ENCODE peak calls at places on chromosomes 6 and 20, in four cellular contexts. One of them, this sample, is unnamed.

GRCh38 chr6:100808638-100809275 is 72.4 kb downstream of the ASCC3 start:
- DNase-seq in activated CD8-positive, alpha-beta memory T cell treated with anti-CD3 and anti-CD28 coated beads for 48 hours: no peak
- DNase-seq in LoVo: no peak
- DNase-seq in stimulated activated CD4-positive, alpha-beta T cell treated with anti-CD3 and anti-CD28 coated beads, Interleukin-15, amount 100 ng/mL, for 24 hours: no peak
- DNase-seq in this sample: no peak

GRCh38 chr20:47349365-47350180 is 6.9 kb downstream of the ZMYND8 start:
- DNase-seq in activated CD8-positive, alpha-beta memory T cell treated with anti-CD3 and anti-CD28 coated beads for 48 hours: no peak
- DNase-seq in LoVo: no peak
- DNase-seq in stimulated activated CD4-positive, alpha-beta T cell treated with anti-CD3 and anti-CD28 coated beads, Interleukin-15, amount 100 ng/mL, for 24 hours: no peak
- DNase-seq in this sample: no peak

GRCh38 chr6:34531580-34532201 is 24.4 kb downstream of the SPDEF start:
- DNase-seq in activated CD8-positive, alpha-beta memory T cell treated with anti-CD3 and anti-CD28 coated beads for 48 hours: no peak
- DNase-seq in LoVo: no peak
- DNase-seq in stimulated activated CD4-positive, alpha-beta T cell treated with anti-CD3 and anti-CD28 coated beads, Interleukin-15, amount 100 ng/mL, for 24 hours: peak; percentile 24
- DNase-seq in this sample: no peak

GRCh38 chr20:24445510-24446170 is 23.8 kb upstream of the SYNDIG1 start:
- DNase-seq in activated CD8-positive, alpha-beta memory T cell treated with anti-CD3 and anti-CD28 coated beads for 48 hours: no peak
- DNase-seq in LoVo: no peak
- DNase-seq in stimulated activated CD4-positive, alpha-beta T cell treated with anti-CD3 and anti-CD28 coated beads, Interleukin-15, amount 100 ng/mL, for 24 hours: no peak
- DNase-seq in this sample: no peak

GRCh38 chr6:52547647-52548352 is 29.1 kb downstream of the TRAM2 start:
- DNase-seq in activated CD8-positive, alpha-beta memory T cell treated with anti-CD3 and anti-CD28 coated beads for 48 hours: no peak
- DNase-seq in LoVo: peak; percentile 32
- DNase-seq in stimulated activated CD4-positive, alpha-beta T cell treated with anti-CD3 and anti-CD28 coated beads, Interleukin-15, amount 100 ng/mL, for 24 hours: no peak
- DNase-seq in this sample: no peak

GRCh38 chr6:25329156-25329555 is 50.0 kb downstream of the CARMIL1 start:
- DNase-seq in activated CD8-positive, alpha-beta memory T cell treated with anti-CD3 and anti-CD28 coated beads for 48 hours: no peak
- DNase-seq in LoVo: no peak
- DNase-seq in stimulated activated CD4-positive, alpha-beta T cell treated with anti-CD3 and anti-CD28 coated beads, Interleukin-15, amount 100 ng/mL, for 24 hours: no peak
- DNase-seq in this sample: no peak

GRCh38 chr20:5205348-5206210 is 78.8 kb downstream of the CDS2 start:
- DNase-seq in activated CD8-positive, alpha-beta memory T cell treated with anti-CD3 and anti-CD28 coated beads for 48 hours: peak; percentile 42
- DNase-seq in LoVo: peak; percentile 63
- DNase-seq in stimulated activated CD4-positive, alpha-beta T cell treated with anti-CD3 and anti-CD28 coated beads, Interleukin-15, amount 100 ng/mL, for 24 hours: peak; percentile 80
- DNase-seq in this sample: peak; percentile 49

GRCh38 chr20:13340088-13340487 is 119.0 kb downstream of the ISM1 start:
- DNase-seq in activated CD8-positive, alpha-beta memory T cell treated with anti-CD3 and anti-CD28 coated beads for 48 hours: no peak
- DNase-seq in LoVo: no peak
- DNase-seq in stimulated activated CD4-positive, alpha-beta T cell treated with anti-CD3 and anti-CD28 coated beads, Interleukin-15, amount 100 ng/mL, for 24 hours: no peak
- DNase-seq in this sample: no peak

GRCh38 chr20:61371501-61372150 is 119.6 kb downstream of the CDH4 start:
- DNase-seq in activated CD8-positive, alpha-beta memory T cell treated with anti-CD3 and anti-CD28 coated beads for 48 hours: no peak
- DNase-seq in LoVo: no peak
- DNase-seq in stimulated activated CD4-positive, alpha-beta T cell treated with anti-CD3 and anti-CD28 coated beads, Interleukin-15, amount 100 ng/mL, for 24 hours: no peak
- DNase-seq in this sample: no peak

GRCh38 chr6:168089186-168090063 is 10.4 kb upstream of the FRMD1 start:
- DNase-seq in activated CD8-positive, alpha-beta memory T cell treated with anti-CD3 and anti-CD28 coated beads for 48 hours: no peak
- DNase-seq in LoVo: no peak
- DNase-seq in stimulated activated CD4-positive, alpha-beta T cell treated with anti-CD3 and anti-CD28 coated beads, Interleukin-15, amount 100 ng/mL, for 24 hours: no peak
- DNase-seq in this sample: no peak

GRCh38 chr6:109612268-109612667 is 78.7 kb downstream of the AK9 start:
- DNase-seq in activated CD8-positive, alpha-beta memory T cell treated with anti-CD3 and anti-CD28 coated beads for 48 hours: no peak
- DNase-seq in LoVo: no peak
- DNase-seq in stimulated activated CD4-positive, alpha-beta T cell treated with anti-CD3 and anti-CD28 coated beads, Interleukin-15, amount 100 ng/mL, for 24 hours: no peak
- DNase-seq in this sample: no peak

GRCh38 chr6:47413752-47414516 is 63.7 kb upstream of the CD2AP start:
- DNase-seq in activated CD8-positive, alpha-beta memory T cell treated with anti-CD3 and anti-CD28 coated beads for 48 hours: no peak
- DNase-seq in LoVo: peak; percentile 78
- DNase-seq in stimulated activated CD4-positive, alpha-beta T cell treated with anti-CD3 and anti-CD28 coated beads, Interleukin-15, amount 100 ng/mL, for 24 hours: peak; percentile 11
- DNase-seq in this sample: no peak